ENCODE peak calls at places on chromosomes 4 and X, in six cellular contexts. I is IMR-90, E is H9, R is mesenchymal stem cell, A is neuronal stem cell, M is H1. Z is an unnamed sample.

GRCh38 chr4:176883108-176883550 is 90.4 kb upstream of the VEGFC start:
- DNase-seq in I (peak; percentile 27), E (no peak), R (peak; percentile 64), A (no peak), M (no peak), Z (no peak)

GRCh38 chr4:26065833-26066232 is 151.8 kb downstream of the SMIM20 start:
- DNase-seq in I (no peak), E (no peak), R (peak; percentile 16), A (no peak), M (no peak), Z (no peak)

GRCh38 chr4:110840221-110840654 is 217.4 kb upstream of the PITX2 start:
- DNase-seq in I (peak; percentile 72), E (no peak), R (no peak), A (no peak), M (no peak), Z (no peak)

GRCh38 chr4:5280845-5281244 is 229.6 kb downstream of the STK32B start:
- DNase-seq in I (no peak), E (no peak), R (no peak), A (no peak), M (no peak), Z (no peak)

GRCh38 chr4:4559596-4559995 is 17.7 kb upstream of the STX18 start:
- DNase-seq in I (peak; percentile 45), E (no peak), R (no peak), A (no peak), M (no peak), Z (peak; percentile 62)

GRCh38 chrX:40107291-40108083 is 9.7 kb upstream of the BCOR start:
- DNase-seq in I (no peak), E (peak; percentile 79), R (peak; percentile 73), A (no peak), M (no peak), Z (peak; percentile 24)

GRCh38 chr4:155972098-155972497 is 18.4 kb upstream of the CTSO start:
- DNase-seq in I (peak; percentile 38), E (peak; percentile 41), R (peak; percentile 36), A (no peak), M (no peak), Z (peak; percentile 13)

GRCh38 chrX:14032383-14032782 is 2.7 kb upstream of the GEMIN8 start:
- DNase-seq in I (peak; percentile 61), E (no peak), R (peak; percentile 47), A (peak; percentile 35), M (no peak), Z (peak; percentile 17)

GRCh38 chr4:94636004-94636403 is 121.8 kb upstream of the BMPR1B start:
- DNase-seq in I (peak; percentile 36), E (no peak), R (peak; percentile 67), A (no peak), M (no peak), Z (no peak)

GRCh38 chrX:103818844-103819243 is 13.2 kb downstream of the RAB9B start:
- DNase-seq in I (no peak), E (no peak), R (no peak), A (no peak), M (no peak), Z (no peak)

GRCh38 chr4:25096553-25097443 is 63.5 kb downstream of the SEPSECS start:
- DNase-seq in I (no peak), E (no peak), R (no peak), A (no peak), M (no peak), Z (no peak)

DNA sequence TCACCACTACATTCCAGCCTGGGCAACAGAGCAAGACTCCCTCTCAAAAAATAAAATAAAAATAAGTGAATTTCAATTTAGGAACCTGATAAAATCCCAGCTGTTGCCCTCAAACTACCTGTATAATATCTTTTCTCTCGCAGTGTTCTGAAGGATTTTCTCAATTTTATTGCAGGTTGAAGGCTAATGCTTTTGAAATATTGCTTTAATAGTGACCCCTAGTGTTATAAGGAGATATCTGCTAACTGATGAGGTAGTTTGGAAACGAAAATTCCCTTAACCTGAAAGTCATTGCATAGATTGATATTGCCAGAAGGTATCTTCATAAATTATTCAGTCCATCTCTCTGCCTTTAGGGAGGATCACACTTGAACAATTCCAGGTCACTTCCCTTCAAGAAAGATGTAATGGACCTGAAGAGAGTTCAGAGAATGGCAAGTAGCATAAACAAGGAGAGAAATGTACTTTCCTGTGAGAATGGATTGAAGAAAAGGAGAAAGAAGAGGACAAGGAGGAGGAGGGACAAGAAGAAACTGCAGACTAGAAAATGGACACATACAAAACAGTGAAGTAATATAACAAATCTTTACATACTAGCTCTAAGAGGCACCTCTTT is 44.1 kb downstream of the TIGD4 start:
- DNase-seq in I (peak; percentile 11), E (no peak), R (peak; percentile 19), A (no peak), M (no peak), Z (peak; percentile 59)
- H2BK5ac ChIP-seq in I (no peak overlapping the region), E (no peak overlapping the region), R (no peak overlapping the region), A (no peak overlapping the region), M (no peak overlapping the region), Z (no peak overlapping the region)

GRCh38 chr4:159106636-159107035 is 3.8 kb downstream of the RAPGEF2 start:
- DNase-seq in I (peak; percentile 45), E (no peak), R (no peak), A (no peak), M (no peak), Z (no peak)
- H3K14ac ChIP-seq in I (no peak overlapping the region), E (no peak overlapping the region), R (no peak overlapping the region), A (no peak overlapping the region), M (no peak overlapping the region), Z (no peak overlapping the region)

GRCh38 chr4:55177461-55177860 is 52.1 kb upstream of the KDR start:
- DNase-seq in I (no peak), E (no peak), R (no peak), A (no peak), M (no peak), Z (no peak)
- H2BK5ac ChIP-seq in I (no peak overlapping the region), E (no peak overlapping the region), R (no peak overlapping the region), A (no peak overlapping the region), M (peak overlapping the region; percentile 37), Z (no peak overlapping the region)

DNA sequence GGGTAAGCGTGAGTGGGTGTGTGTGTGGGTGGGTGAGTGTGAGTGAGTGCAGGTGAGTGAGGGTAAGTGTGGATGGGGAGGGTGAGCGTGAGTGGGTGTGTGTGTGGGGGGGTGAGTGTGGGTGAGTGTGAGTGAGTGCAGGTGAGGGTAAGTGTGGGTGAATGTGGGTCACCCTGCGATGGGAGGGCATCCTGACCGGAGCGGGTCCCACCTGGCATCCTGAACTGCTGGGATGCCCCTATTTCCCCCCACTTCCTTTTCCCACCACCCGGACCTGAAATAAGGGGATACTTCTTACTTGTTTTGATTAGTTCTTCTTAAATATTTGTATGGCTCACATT is 49.5 kb downstream of the ING2 start:
- DNase-seq in I (no peak), E (no peak), R (no peak), A (no peak), M (no peak), Z (no peak)
- H3K14ac ChIP-seq in I (no peak overlapping the region), E (no peak overlapping the region), R (peak overlapping the region; percentile 41), A (no peak overlapping the region), M (no peak overlapping the region), Z (no peak overlapping the region)

DNA sequence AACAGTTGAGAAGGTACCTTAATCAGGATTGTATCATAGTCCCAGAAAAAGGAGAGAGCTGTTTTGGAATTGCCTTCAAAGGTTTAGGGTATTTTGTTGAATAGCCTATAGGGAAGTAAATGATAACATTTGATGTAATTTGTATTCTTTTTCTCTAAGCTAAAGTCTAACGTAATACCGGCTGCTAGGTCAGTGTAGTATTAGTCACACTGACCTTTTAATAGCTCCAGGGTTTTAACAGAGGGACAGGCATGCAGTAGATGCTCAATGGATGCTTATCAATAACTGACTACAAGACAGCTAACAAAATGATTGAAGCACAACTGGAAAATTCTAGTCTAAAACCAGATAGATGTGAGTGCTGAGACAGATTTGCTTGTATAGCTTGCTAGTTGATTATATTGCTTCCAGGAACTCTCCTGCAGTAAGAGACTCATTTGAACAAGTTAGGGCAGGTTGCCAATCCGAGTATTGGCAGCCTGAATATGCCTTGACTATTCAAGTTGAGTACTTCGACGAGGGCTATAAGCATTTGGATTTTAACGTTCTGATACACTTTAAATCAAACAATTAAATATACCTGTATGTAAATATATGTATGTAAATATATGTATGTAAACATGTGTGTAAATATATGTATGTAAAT is 16.5 kb upstream of the PNPLA4 start:
- DNase-seq in I (no peak), E (no peak), R (no peak), A (no peak), M (no peak), Z (no peak)
- H2BK5ac ChIP-seq in I (no peak overlapping the region), E (no peak overlapping the region), R (no peak overlapping the region), A (no peak overlapping the region), M (no peak overlapping the region), Z (no peak overlapping the region)

GRCh38 chrX:136856527-136856926 is 24.0 kb downstream of the RBMX start:
- DNase-seq in I (no peak), E (no peak), R (no peak), A (no peak), M (no peak), Z (no peak)
- H3K14ac ChIP-seq in I (no peak overlapping the region), E (no peak overlapping the region), R (no peak overlapping the region), A (no peak overlapping the region), M (no peak overlapping the region), Z (no peak overlapping the region)

DNA sequence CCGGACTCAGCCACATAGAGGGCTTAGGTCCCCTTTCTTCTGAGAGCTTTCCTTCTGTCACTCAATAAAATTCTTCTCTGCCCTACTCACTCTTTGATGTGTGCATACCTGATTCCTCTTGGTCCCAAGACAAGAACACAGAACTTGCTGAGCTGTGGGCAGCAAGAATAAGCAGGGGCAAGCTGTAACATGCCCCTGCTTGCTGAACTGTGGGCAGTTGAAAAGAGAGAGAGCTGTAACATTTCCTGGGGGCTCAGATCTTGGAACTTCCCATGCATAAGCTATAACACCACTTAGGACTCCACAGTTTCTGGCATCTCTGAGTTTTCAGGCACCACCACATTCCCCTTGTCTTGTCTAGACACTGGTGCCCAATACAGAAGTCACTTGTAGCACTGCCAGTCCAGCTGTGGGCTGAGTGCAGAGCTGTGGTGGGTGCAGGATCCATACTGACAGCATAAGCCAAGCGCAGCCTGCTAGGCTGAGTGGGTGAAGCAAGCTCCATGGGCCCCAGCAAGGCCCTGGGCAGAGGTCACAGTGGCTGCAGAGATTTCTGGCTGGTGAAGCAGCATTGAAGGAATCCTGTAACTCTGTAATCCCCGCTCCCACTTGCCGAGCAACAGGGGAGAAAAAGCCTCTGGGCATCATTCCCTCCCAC is 241.2 kb downstream of the PCDH10 start:
- DNase-seq in I (no peak), E (no peak), R (no peak), A (no peak), M (no peak), Z (no peak)
- H2BK5ac ChIP-seq in I (no peak overlapping the region), E (no peak overlapping the region), R (no peak overlapping the region), A (no peak overlapping the region), M (peak overlapping the region; percentile 76), Z (no peak overlapping the region)

GRCh38 chrX:115031989-115032388 is 14.6 kb upstream of the IL13RA2 start:
- DNase-seq in I (no peak), E (no peak), R (no peak), A (no peak), M (no peak), Z (no peak)

GRCh38 chrX:115030635-115031034 is 13.2 kb upstream of the IL13RA2 start:
- DNase-seq in I (no peak), E (no peak), R (no peak), A (no peak), M (no peak), Z (no peak)

GRCh38 chrX:115029869-115030564 is 12.6 kb upstream of the IL13RA2 start:
- DNase-seq in I (no peak), E (no peak), R (no peak), A (no peak), M (no peak), Z (no peak)
- H3K14ac ChIP-seq in I (no peak overlapping the region), E (no peak overlapping the region), R (no peak overlapping the region), A (no peak overlapping the region), M (no peak overlapping the region), Z (no peak overlapping the region)